ENCODE peak calls at places on chromosomes 4 and X, in six cellular contexts. One of them, this sample, is unnamed.

GRCh38 chr4:36269116-36269515 is 12.3 kb upstream of the DTHD1 start:
- DNase-seq in upper lobe of right lung: no peak
- DNase-seq in activated effector memory CD4-positive, alpha-beta T cell treated with anti-CD3 and anti-CD28 coated beads, Interleukin-2, amount 50 U/mL, for 16 hours: no peak
- DNase-seq in activated naive CD4-positive, alpha-beta T cell treated with Interleukin-2 at 50 U/mL for 16 hours: peak
- DNase-seq in memory B cell: no peak
- DNase-seq in HFFc6: no peak
- DNase-seq in this sample: no peak

GRCh38 chrX:101417981-101418841 is 10.2 kb downstream of the HNRNPH2 start:
- DNase-seq in memory B cell: no peak
- DNase-seq in activated naive CD4-positive, alpha-beta T cell treated with Interleukin-2 at 50 U/mL for 16 hours: peak
- DNase-seq in HFFc6: no peak
- DNase-seq in activated effector memory CD4-positive, alpha-beta T cell treated with anti-CD3 and anti-CD28 coated beads, Interleukin-2, amount 50 U/mL, for 16 hours: peak
- DNase-seq in upper lobe of right lung: peak
- DNase-seq in this sample: no peak

GRCh38 chr4:79241846-79242245 is 84.0 kb downstream of the NAA11 start:
- DNase-seq in memory B cell: no peak
- DNase-seq in upper lobe of right lung: no peak
- DNase-seq in activated effector memory CD4-positive, alpha-beta T cell treated with anti-CD3 and anti-CD28 coated beads, Interleukin-2, amount 50 U/mL, for 16 hours: no peak
- DNase-seq in activated naive CD4-positive, alpha-beta T cell treated with Interleukin-2 at 50 U/mL for 16 hours: no peak
- DNase-seq in HFFc6: peak
- DNase-seq in this sample: no peak

GRCh38 chr4:88697588-88698329 is at the start of gene NAP1L5:
- DNase-seq in HFFc6: peak
- DNase-seq in activated effector memory CD4-positive, alpha-beta T cell treated with anti-CD3 and anti-CD28 coated beads, Interleukin-2, amount 50 U/mL, for 16 hours: peak
- DNase-seq in upper lobe of right lung: peak
- DNase-seq in activated naive CD4-positive, alpha-beta T cell treated with Interleukin-2 at 50 U/mL for 16 hours: peak
- DNase-seq in memory B cell: peak
- DNase-seq in this sample: peak

GRCh38 chrX:42714981-42715688 is 62.8 kb downstream of the PPP1R2C start:
- DNase-seq in activated effector memory CD4-positive, alpha-beta T cell treated with anti-CD3 and anti-CD28 coated beads, Interleukin-2, amount 50 U/mL, for 16 hours: peak
- DNase-seq in HFFc6: no peak
- DNase-seq in upper lobe of right lung: peak
- DNase-seq in memory B cell: peak
- DNase-seq in activated naive CD4-positive, alpha-beta T cell treated with Interleukin-2 at 50 U/mL for 16 hours: peak
- DNase-seq in this sample: no peak

GRCh38 chr4:105978684-105979296 is 83.5 kb downstream of the NPNT start:
- DNase-seq in HFFc6: peak
- DNase-seq in activated effector memory CD4-positive, alpha-beta T cell treated with anti-CD3 and anti-CD28 coated beads, Interleukin-2, amount 50 U/mL, for 16 hours: no peak
- DNase-seq in activated naive CD4-positive, alpha-beta T cell treated with Interleukin-2 at 50 U/mL for 16 hours: no peak
- DNase-seq in memory B cell: no peak
- DNase-seq in upper lobe of right lung: no peak
- DNase-seq in this sample: no peak

GRCh38 chr4:102285831-102286230 is 59.5 kb downstream of the SLC39A8 start:
- DNase-seq in upper lobe of right lung: no peak
- DNase-seq in activated naive CD4-positive, alpha-beta T cell treated with Interleukin-2 at 50 U/mL for 16 hours: no peak
- DNase-seq in memory B cell: no peak
- DNase-seq in HFFc6: no peak
- DNase-seq in activated effector memory CD4-positive, alpha-beta T cell treated with anti-CD3 and anti-CD28 coated beads, Interleukin-2, amount 50 U/mL, for 16 hours: no peak
- DNase-seq in this sample: no peak

GRCh38 chrX:56000729-56001128 is 231.4 kb upstream of the KLF8 start:
- DNase-seq in activated naive CD4-positive, alpha-beta T cell treated with Interleukin-2 at 50 U/mL for 16 hours: no peak
- DNase-seq in upper lobe of right lung: no peak
- DNase-seq in activated effector memory CD4-positive, alpha-beta T cell treated with anti-CD3 and anti-CD28 coated beads, Interleukin-2, amount 50 U/mL, for 16 hours: no peak
- DNase-seq in memory B cell: no peak
- DNase-seq in HFFc6: no peak
- DNase-seq in this sample: no peak

GRCh38 chr4:41432889-41433288 is 105.1 kb upstream of the LIMCH1 start:
- DNase-seq in memory B cell: no peak
- DNase-seq in activated effector memory CD4-positive, alpha-beta T cell treated with anti-CD3 and anti-CD28 coated beads, Interleukin-2, amount 50 U/mL, for 16 hours: no peak
- DNase-seq in activated naive CD4-positive, alpha-beta T cell treated with Interleukin-2 at 50 U/mL for 16 hours: no peak
- DNase-seq in upper lobe of right lung: no peak
- DNase-seq in HFFc6: peak
- DNase-seq in this sample: no peak

GRCh38 chr4:71138007-71138600 is 144.7 kb downstream of the DCK start:
- DNase-seq in activated naive CD4-positive, alpha-beta T cell treated with Interleukin-2 at 50 U/mL for 16 hours: no peak
- DNase-seq in upper lobe of right lung: no peak
- DNase-seq in activated effector memory CD4-positive, alpha-beta T cell treated with anti-CD3 and anti-CD28 coated beads, Interleukin-2, amount 50 U/mL, for 16 hours: no peak
- DNase-seq in HFFc6: no peak
- DNase-seq in memory B cell: no peak
- DNase-seq in this sample: no peak

GRCh38 chr4:94649381-94650128 is 108.2 kb upstream of the BMPR1B start:
- DNase-seq in activated naive CD4-positive, alpha-beta T cell treated with Interleukin-2 at 50 U/mL for 16 hours: no peak
- DNase-seq in activated effector memory CD4-positive, alpha-beta T cell treated with anti-CD3 and anti-CD28 coated beads, Interleukin-2, amount 50 U/mL, for 16 hours: no peak
- DNase-seq in memory B cell: no peak
- DNase-seq in HFFc6: no peak
- DNase-seq in upper lobe of right lung: no peak
- DNase-seq in this sample: no peak

GRCh38 chr4:53346920-53347852 is 18.7 kb downstream of the SCFD2 start:
- DNase-seq in activated effector memory CD4-positive, alpha-beta T cell treated with anti-CD3 and anti-CD28 coated beads, Interleukin-2, amount 50 U/mL, for 16 hours: no peak
- DNase-seq in HFFc6: peak
- DNase-seq in memory B cell: no peak
- DNase-seq in upper lobe of right lung: no peak
- DNase-seq in activated naive CD4-positive, alpha-beta T cell treated with Interleukin-2 at 50 U/mL for 16 hours: no peak
- DNase-seq in this sample: no peak

GRCh38 chr4:161097821-161098220 is 1066.0 kb downstream of the FSTL5 start:
- DNase-seq in HFFc6: no peak
- DNase-seq in activated naive CD4-positive, alpha-beta T cell treated with Interleukin-2 at 50 U/mL for 16 hours: no peak
- DNase-seq in upper lobe of right lung: no peak
- DNase-seq in activated effector memory CD4-positive, alpha-beta T cell treated with anti-CD3 and anti-CD28 coated beads, Interleukin-2, amount 50 U/mL, for 16 hours: no peak
- DNase-seq in memory B cell: no peak
- DNase-seq in this sample: no peak

GRCh38 chrX:109187473-109188168 is 294.3 kb downstream of the GUCY2F start:
- DNase-seq in upper lobe of right lung: no peak
- DNase-seq in HFFc6: no peak
- DNase-seq in memory B cell: no peak
- DNase-seq in activated effector memory CD4-positive, alpha-beta T cell treated with anti-CD3 and anti-CD28 coated beads, Interleukin-2, amount 50 U/mL, for 16 hours: no peak
- DNase-seq in activated naive CD4-positive, alpha-beta T cell treated with Interleukin-2 at 50 U/mL for 16 hours: no peak
- DNase-seq in this sample: no peak

GRCh38 chrX:111519215-111519614 is 7.8 kb downstream of the SERTM2 start:
- DNase-seq in activated effector memory CD4-positive, alpha-beta T cell treated with anti-CD3 and anti-CD28 coated beads, Interleukin-2, amount 50 U/mL, for 16 hours: no peak
- DNase-seq in memory B cell: no peak
- DNase-seq in HFFc6: no peak
- DNase-seq in upper lobe of right lung: no peak
- DNase-seq in activated naive CD4-positive, alpha-beta T cell treated with Interleukin-2 at 50 U/mL for 16 hours: no peak
- DNase-seq in this sample: no peak

GRCh38 chrX:121236040-121236439 is 188.6 kb downstream of the GLUD2 start:
- DNase-seq in HFFc6: no peak
- DNase-seq in activated naive CD4-positive, alpha-beta T cell treated with Interleukin-2 at 50 U/mL for 16 hours: no peak
- DNase-seq in memory B cell: no peak
- DNase-seq in upper lobe of right lung: no peak
- DNase-seq in activated effector memory CD4-positive, alpha-beta T cell treated with anti-CD3 and anti-CD28 coated beads, Interleukin-2, amount 50 U/mL, for 16 hours: no peak
- DNase-seq in this sample: no peak

GRCh38 chrX:107632291-107632690 is 4.0 kb downstream of the PRPS1 start:
- DNase-seq in activated naive CD4-positive, alpha-beta T cell treated with Interleukin-2 at 50 U/mL for 16 hours: no peak
- DNase-seq in activated effector memory CD4-positive, alpha-beta T cell treated with anti-CD3 and anti-CD28 coated beads, Interleukin-2, amount 50 U/mL, for 16 hours: no peak
- DNase-seq in upper lobe of right lung: no peak
- DNase-seq in memory B cell: no peak
- DNase-seq in HFFc6: peak
- DNase-seq in this sample: no peak

GRCh38 chrX:20060961-20061868 is 55.5 kb downstream of the MAP7D2 start:
- DNase-seq in memory B cell: peak
- DNase-seq in upper lobe of right lung: no peak
- DNase-seq in activated effector memory CD4-positive, alpha-beta T cell treated with anti-CD3 and anti-CD28 coated beads, Interleukin-2, amount 50 U/mL, for 16 hours: no peak
- DNase-seq in HFFc6: no peak
- DNase-seq in activated naive CD4-positive, alpha-beta T cell treated with Interleukin-2 at 50 U/mL for 16 hours: no peak
- DNase-seq in this sample: no peak

GRCh38 chr4:3046149-3046548 is 28.2 kb downstream of the HTT-AS start:
- DNase-seq in activated effector memory CD4-positive, alpha-beta T cell treated with anti-CD3 and anti-CD28 coated beads, Interleukin-2, amount 50 U/mL, for 16 hours: no peak
- DNase-seq in activated naive CD4-positive, alpha-beta T cell treated with Interleukin-2 at 50 U/mL for 16 hours: no peak
- DNase-seq in HFFc6: no peak
- DNase-seq in memory B cell: no peak
- DNase-seq in upper lobe of right lung: no peak
- DNase-seq in this sample: no peak

GRCh38 chr4:17884063-17884462 is 73.3 kb downstream of the NCAPG start:
- DNase-seq in activated naive CD4-positive, alpha-beta T cell treated with Interleukin-2 at 50 U/mL for 16 hours: no peak
- DNase-seq in memory B cell: no peak
- DNase-seq in HFFc6: peak
- DNase-seq in activated effector memory CD4-positive, alpha-beta T cell treated with anti-CD3 and anti-CD28 coated beads, Interleukin-2, amount 50 U/mL, for 16 hours: no peak
- DNase-seq in upper lobe of right lung: no peak
- DNase-seq in this sample: no peak

GRCh38 chr4:158850800-158851644 is 82.2 kb downstream of the FNIP2 start:
- DNase-seq in upper lobe of right lung: no peak
- DNase-seq in activated naive CD4-positive, alpha-beta T cell treated with Interleukin-2 at 50 U/mL for 16 hours: no peak
- DNase-seq in activated effector memory CD4-positive, alpha-beta T cell treated with anti-CD3 and anti-CD28 coated beads, Interleukin-2, amount 50 U/mL, for 16 hours: no peak
- DNase-seq in memory B cell: peak
- DNase-seq in HFFc6: peak
- DNase-seq in this sample: no peak

GRCh38 chr4:41602886-41603503 is 65.0 kb downstream of the LIMCH1 start:
- DNase-seq in memory B cell: no peak
- DNase-seq in activated naive CD4-positive, alpha-beta T cell treated with Interleukin-2 at 50 U/mL for 16 hours: no peak
- DNase-seq in activated effector memory CD4-positive, alpha-beta T cell treated with anti-CD3 and anti-CD28 coated beads, Interleukin-2, amount 50 U/mL, for 16 hours: no peak
- DNase-seq in HFFc6: no peak
- DNase-seq in upper lobe of right lung: no peak
- DNase-seq in this sample: no peak

GRCh38 chr4:110751991-110752390 is 129.1 kb upstream of the PITX2 start:
- DNase-seq in upper lobe of right lung: no peak
- DNase-seq in activated naive CD4-positive, alpha-beta T cell treated with Interleukin-2 at 50 U/mL for 16 hours: no peak
- DNase-seq in activated effector memory CD4-positive, alpha-beta T cell treated with anti-CD3 and anti-CD28 coated beads, Interleukin-2, amount 50 U/mL, for 16 hours: no peak
- DNase-seq in HFFc6: no peak
- DNase-seq in memory B cell: no peak
- DNase-seq in this sample: no peak

GRCh38 chrX:84205276-84205675 is 17.3 kb upstream of the RPS6KA6 start:
- DNase-seq in upper lobe of right lung: no peak
- DNase-seq in activated effector memory CD4-positive, alpha-beta T cell treated with anti-CD3 and anti-CD28 coated beads, Interleukin-2, amount 50 U/mL, for 16 hours: no peak
- DNase-seq in activated naive CD4-positive, alpha-beta T cell treated with Interleukin-2 at 50 U/mL for 16 hours: no peak
- DNase-seq in HFFc6: no peak
- DNase-seq in memory B cell: no peak
- DNase-seq in this sample: no peak

GRCh38 chr4:180009316-180009715 is 2233.9 kb upstream of the TENM3 start:
- DNase-seq in activated effector memory CD4-positive, alpha-beta T cell treated with anti-CD3 and anti-CD28 coated beads, Interleukin-2, amount 50 U/mL, for 16 hours: no peak
- DNase-seq in activated naive CD4-positive, alpha-beta T cell treated with Interleukin-2 at 50 U/mL for 16 hours: no peak
- DNase-seq in memory B cell: no peak
- DNase-seq in HFFc6: no peak
- DNase-seq in upper lobe of right lung: no peak
- DNase-seq in this sample: no peak

GRCh38 chr4:768076-768475 is 57.9 kb downstream of the CPLX1 start:
- DNase-seq in memory B cell: no peak
- DNase-seq in upper lobe of right lung: no peak
- DNase-seq in activated effector memory CD4-positive, alpha-beta T cell treated with anti-CD3 and anti-CD28 coated beads, Interleukin-2, amount 50 U/mL, for 16 hours: no peak
- DNase-seq in activated naive CD4-positive, alpha-beta T cell treated with Interleukin-2 at 50 U/mL for 16 hours: no peak
- DNase-seq in HFFc6: no peak
- DNase-seq in this sample: no peak

GRCh38 chr4:173074501-173074946 is 94.1 kb upstream of the GALNT7 start:
- DNase-seq in activated naive CD4-positive, alpha-beta T cell treated with Interleukin-2 at 50 U/mL for 16 hours: no peak
- DNase-seq in activated effector memory CD4-positive, alpha-beta T cell treated with anti-CD3 and anti-CD28 coated beads, Interleukin-2, amount 50 U/mL, for 16 hours: no peak
- DNase-seq in HFFc6: peak
- DNase-seq in upper lobe of right lung: no peak
- DNase-seq in memory B cell: no peak
- DNase-seq in this sample: no peak

GRCh38 chr4:39759569-39759968 is 61.6 kb downstream of the UBE2K start:
- DNase-seq in activated effector memory CD4-positive, alpha-beta T cell treated with anti-CD3 and anti-CD28 coated beads, Interleukin-2, amount 50 U/mL, for 16 hours: no peak
- DNase-seq in HFFc6: no peak
- DNase-seq in memory B cell: no peak
- DNase-seq in upper lobe of right lung: no peak
- DNase-seq in activated naive CD4-positive, alpha-beta T cell treated with Interleukin-2 at 50 U/mL for 16 hours: no peak
- DNase-seq in this sample: no peak